ENCODE peak calls at places on chromosomes 5 and 9, in four cellular contexts. A is adrenal gland, X is IMR-90, M is breast epithelium. G is an unnamed sample.

GRCh38 chr5:177447066-177447610 is 524 bp downstream of the PRR7 start:
- DNase-seq in A (peak; percentile 53), X (peak; percentile 25), M (no peak), G (peak; percentile 71)

GRCh38 chr9:93096131-93096802 is at the start of gene CARD19:
- DNase-seq in A (peak; percentile 67), X (peak; percentile 12), M (peak; percentile 65), G (peak; percentile 66)

GRCh38 chr9:112193562-112194288 is 18.6 kb upstream of the SUSD1 start:
- DNase-seq in A (no peak), X (no peak), M (no peak), G (no peak)

GRCh38 chr5:56620903-56621680 is 194.3 kb upstream of the MAP3K1 start:
- DNase-seq in A (no peak), X (peak; percentile 49), M (no peak), G (no peak)

GRCh38 chr5:78920604-78921003 is 64.5 kb downstream of the ARSB start:
- DNase-seq in A (no peak), X (peak; percentile 71), M (no peak), G (peak; percentile 40)

GRCh38 chr9:123426406-123426805 is 70.4 kb downstream of the CRB2 start:
- DNase-seq in A (no peak), X (no peak), M (no peak), G (no peak)

GRCh38 chr5:1875843-1876671 is 6.7 kb downstream of the IRX4 start:
- DNase-seq in A (no peak), X (no peak), M (no peak), G (no peak)

GRCh38 chr5:137218896-137219295 is 280.2 kb downstream of the SPOCK1 start:
- DNase-seq in A (no peak), X (no peak), M (no peak), G (no peak)

GRCh38 chr5:141742866-141743651 is 61.0 kb upstream of the ARAP3 start:
- DNase-seq in A (peak; percentile 35), X (peak; percentile 23), M (no peak), G (peak; percentile 46)

GRCh38 chr9:89454498-89455355 is 43.2 kb downstream of the SEMA4D start:
- DNase-seq in A (no peak), X (no peak), M (no peak), G (no peak)

GRCh38 chr9:85249313-85249621 is 492.5 kb downstream of the AGTPBP1 start:
- DNase-seq in A (no peak), X (no peak), M (no peak), G (no peak)
- H3K27ac ChIP-seq in A (no peak overlapping the region), X (no peak overlapping the region), M (no peak overlapping the region), G (no peak overlapping the region)

DNA sequence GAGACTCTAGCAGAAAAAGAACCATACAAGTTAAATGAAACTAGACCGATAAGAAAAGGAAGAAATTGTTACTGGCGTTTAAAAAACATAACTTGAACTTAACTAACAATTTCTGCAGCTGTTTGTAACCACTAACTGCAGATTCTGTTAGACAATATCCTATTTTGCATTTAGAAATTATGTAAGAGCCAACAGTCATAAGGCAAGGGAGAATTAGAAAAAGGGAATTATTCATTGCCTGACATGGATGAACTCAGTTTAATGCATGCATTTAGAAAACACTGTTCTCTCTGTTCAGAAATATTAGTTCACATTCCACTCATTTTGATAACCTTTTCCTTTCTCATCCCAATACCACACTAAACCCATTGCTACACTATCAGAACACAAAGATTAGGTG is 96.4 kb downstream of the FNBP1 start:
- DNase-seq in A (no peak), X (no peak), M (no peak), G (no peak)
- H3K4me1 ChIP-seq in A (peaks cover 5% of the 10 kb centered on the region), X (no peaks in the 10 kb centered on the region), M (no peaks in the 10 kb centered on the region), G (peaks cover 36% of the 10 kb centered on the region)

GRCh38 chr5:32851774-32852173 is 140.7 kb downstream of the NPR3 start:
- DNase-seq in A (no peak), X (no peak), M (no peak), G (no peak)
- H3K27ac ChIP-seq in A (no peak overlapping the region), X (no peak overlapping the region), M (no peak overlapping the region), G (no peak overlapping the region)

DNA sequence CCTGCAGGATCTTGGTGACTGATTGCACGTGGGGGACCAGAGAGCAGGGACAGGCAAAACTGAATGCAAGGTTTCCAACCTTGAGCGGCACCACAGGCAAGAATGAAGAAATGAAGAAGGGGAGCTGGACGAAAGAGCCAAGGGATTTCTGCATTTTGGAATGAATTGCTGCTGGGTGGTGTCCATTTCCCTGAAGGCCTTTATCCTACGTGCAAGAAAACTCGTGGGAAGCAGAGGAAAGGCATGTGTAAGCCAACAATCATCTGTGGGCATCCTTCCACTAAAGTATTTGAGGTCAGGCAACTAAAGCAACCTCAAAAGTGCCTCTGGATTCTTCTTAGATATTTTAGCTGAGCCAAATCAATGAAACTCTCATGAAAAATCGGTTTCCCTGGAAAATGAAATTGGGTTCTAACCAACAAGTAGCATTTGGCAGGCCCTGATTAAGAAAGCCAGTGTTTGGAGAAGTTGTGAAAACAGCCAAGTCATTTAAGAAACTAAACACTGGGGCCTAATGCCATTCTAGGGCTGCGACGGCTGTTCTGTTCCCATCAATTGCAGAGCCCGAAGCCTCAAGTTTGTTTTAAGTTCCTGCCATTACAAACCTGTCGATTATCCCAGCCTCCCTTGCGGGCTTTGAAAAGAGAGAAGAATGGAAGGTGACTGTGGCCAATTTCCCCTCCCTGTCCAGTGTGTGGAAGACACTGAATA is 4.7 kb upstream of the TGFBI start:
- DNase-seq in A (no peak), X (peak; percentile 82), M (no peak), G (no peak)
- H3K4me1 ChIP-seq in A (peaks cover 12% of the 10 kb centered on the region), X (peaks cover 38% of the 10 kb centered on the region), M (no peaks in the 10 kb centered on the region), G (peaks cover 6% of the 10 kb centered on the region)

DNA sequence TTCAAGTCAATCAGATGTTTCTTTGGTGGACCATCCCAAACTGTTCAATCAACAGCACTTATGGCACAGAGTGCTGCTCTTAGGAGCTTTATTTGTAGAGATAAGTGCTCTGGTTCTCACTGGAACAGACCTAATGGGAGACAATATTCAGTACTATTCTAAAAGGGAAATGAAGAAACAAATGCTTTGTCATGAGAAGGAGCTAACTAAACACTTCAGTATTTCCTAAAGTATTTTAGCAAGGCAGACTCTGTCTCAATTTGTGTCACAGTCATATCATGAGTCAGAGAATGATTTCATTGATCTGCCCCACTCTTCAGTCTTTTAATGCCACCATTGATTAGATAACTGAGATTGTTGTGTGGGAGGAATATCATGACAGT is 175.3 kb downstream of the SLF1 start:
- DNase-seq in A (no peak), X (peak; percentile 43), M (no peak), G (no peak)
- H3K27ac ChIP-seq in A (no peak overlapping the region), X (no peak overlapping the region), M (no peak overlapping the region), G (no peak overlapping the region)

GRCh38 chr9:82154573-82154972 is 166.0 kb downstream of the SPATA31D1 start:
- DNase-seq in A (no peak), X (no peak), M (no peak), G (no peak)
- H3K4me1 ChIP-seq in A (no peaks in the 10 kb centered on the region), X (peaks cover 2% of the 10 kb centered on the region), M (no peaks in the 10 kb centered on the region), G (no peaks in the 10 kb centered on the region)

GRCh38 chr9:115997923-115998322 is 155.7 kb upstream of the PAPPA start:
- DNase-seq in A (no peak), X (peak; percentile 88), M (no peak), G (peak; percentile 61)
- H3K27ac ChIP-seq in A (no peak overlapping the region), X (peak overlapping the region; percentile 58), M (no peak overlapping the region), G (no peak overlapping the region)

G was measured in testis.